ENCODE peak calls at places on chromosomes 5 and 9, in nine cellular contexts. One of them, this sample, is unnamed.

GRCh38 chr5:132496631-132497487 is 6.3 kb upstream of the IRF1 start:
- DNase-seq in nucleus accumbens: peak; percentile 78
- DNase-seq in HCEC 1CT: peak; percentile 87
- DNase-seq in AG08395: peak; percentile 79
- DNase-seq in neural progenitor cell: peak; percentile 92
- DNase-seq in choroid plexus epithelial cell: peak; percentile 88
- DNase-seq in SW 1271: peak; percentile 86
- DNase-seq in effector memory CD4-positive, alpha-beta T cell: peak; percentile 65
- DNase-seq in sciatic nerve: peak; percentile 96
- DNase-seq in this sample: peak; percentile 97

GRCh38 chr9:131960805-131961495 is 118.7 kb downstream of the MED27 start:
- DNase-seq in nucleus accumbens: peak; percentile 52
- DNase-seq in HCEC 1CT: no peak
- DNase-seq in AG08395: no peak
- DNase-seq in neural progenitor cell: peak; percentile 23
- DNase-seq in choroid plexus epithelial cell: no peak
- DNase-seq in SW 1271: no peak
- DNase-seq in effector memory CD4-positive, alpha-beta T cell: no peak
- DNase-seq in sciatic nerve: no peak
- DNase-seq in this sample: no peak

GRCh38 chr9:110559869-110560268 is 19.7 kb downstream of the SVEP1 start:
- DNase-seq in nucleus accumbens: no peak
- DNase-seq in HCEC 1CT: peak; percentile 84
- DNase-seq in AG08395: no peak
- DNase-seq in neural progenitor cell: no peak
- DNase-seq in choroid plexus epithelial cell: peak; percentile 53
- DNase-seq in SW 1271: no peak
- DNase-seq in effector memory CD4-positive, alpha-beta T cell: no peak
- DNase-seq in sciatic nerve: no peak
- DNase-seq in this sample: no peak

GRCh38 chr9:90053027-90053426 is 448.2 kb downstream of the GADD45G start:
- DNase-seq in nucleus accumbens: no peak
- DNase-seq in HCEC 1CT: no peak
- DNase-seq in AG08395: no peak
- DNase-seq in neural progenitor cell: no peak
- DNase-seq in choroid plexus epithelial cell: peak; percentile 4
- DNase-seq in SW 1271: no peak
- DNase-seq in effector memory CD4-positive, alpha-beta T cell: no peak
- DNase-seq in sciatic nerve: no peak
- DNase-seq in this sample: no peak

GRCh38 chr9:75612205-75612604 is 278.3 kb upstream of the PCSK5 start:
- DNase-seq in nucleus accumbens: no peak
- DNase-seq in HCEC 1CT: no peak
- DNase-seq in AG08395: no peak
- DNase-seq in neural progenitor cell: no peak
- DNase-seq in choroid plexus epithelial cell: no peak
- DNase-seq in SW 1271: no peak
- DNase-seq in effector memory CD4-positive, alpha-beta T cell: no peak
- DNase-seq in sciatic nerve: no peak
- DNase-seq in this sample: no peak

GRCh38 chr5:82259172-82259800 is 18.9 kb downstream of the RPS23 start:
- DNase-seq in nucleus accumbens: no peak
- DNase-seq in HCEC 1CT: peak; percentile 45
- DNase-seq in AG08395: peak; percentile 45
- DNase-seq in neural progenitor cell: no peak
- DNase-seq in choroid plexus epithelial cell: peak; percentile 69
- DNase-seq in SW 1271: peak; percentile 54
- DNase-seq in effector memory CD4-positive, alpha-beta T cell: no peak
- DNase-seq in sciatic nerve: no peak
- DNase-seq in this sample: no peak

GRCh38 chr9:93666279-93666784 is 89.9 kb downstream of the PHF2 start:
- DNase-seq in nucleus accumbens: no peak
- DNase-seq in HCEC 1CT: no peak
- DNase-seq in AG08395: no peak
- DNase-seq in neural progenitor cell: no peak
- DNase-seq in choroid plexus epithelial cell: no peak
- DNase-seq in SW 1271: no peak
- DNase-seq in effector memory CD4-positive, alpha-beta T cell: no peak
- DNase-seq in sciatic nerve: no peak
- DNase-seq in this sample: peak; percentile 75

GRCh38 chr9:86093788-86094555 is 5.4 kb downstream of the GOLM1 start:
- DNase-seq in nucleus accumbens: no peak
- DNase-seq in HCEC 1CT: no peak
- DNase-seq in AG08395: no peak
- DNase-seq in neural progenitor cell: no peak
- DNase-seq in choroid plexus epithelial cell: peak; percentile 77
- DNase-seq in SW 1271: no peak
- DNase-seq in effector memory CD4-positive, alpha-beta T cell: no peak
- DNase-seq in sciatic nerve: no peak
- DNase-seq in this sample: no peak

GRCh38 chr9:97548379-97548778 is 46.9 kb downstream of the TMOD1 start:
- DNase-seq in nucleus accumbens: no peak
- DNase-seq in HCEC 1CT: no peak
- DNase-seq in AG08395: no peak
- DNase-seq in neural progenitor cell: no peak
- DNase-seq in choroid plexus epithelial cell: no peak
- DNase-seq in SW 1271: no peak
- DNase-seq in effector memory CD4-positive, alpha-beta T cell: no peak
- DNase-seq in sciatic nerve: peak; percentile 41
- DNase-seq in this sample: peak; percentile 59

GRCh38 chr5:35919191-35919590 is 19.2 kb downstream of the CAPSL start:
- DNase-seq in nucleus accumbens: no peak
- DNase-seq in HCEC 1CT: peak; percentile 96
- DNase-seq in AG08395: peak; percentile 85
- DNase-seq in neural progenitor cell: no peak
- DNase-seq in choroid plexus epithelial cell: peak; percentile 95
- DNase-seq in SW 1271: peak; percentile 94
- DNase-seq in effector memory CD4-positive, alpha-beta T cell: no peak
- DNase-seq in sciatic nerve: no peak
- DNase-seq in this sample: no peak

GRCh38 chr9:93057024-93057702 is 1.3 kb upstream of the SUSD3 start:
- DNase-seq in nucleus accumbens: no peak
- DNase-seq in HCEC 1CT: no peak
- DNase-seq in AG08395: no peak
- DNase-seq in neural progenitor cell: no peak
- DNase-seq in choroid plexus epithelial cell: no peak
- DNase-seq in SW 1271: no peak
- DNase-seq in effector memory CD4-positive, alpha-beta T cell: no peak
- DNase-seq in sciatic nerve: no peak
- DNase-seq in this sample: no peak

GRCh38 chr5:115343855-115344254 is 47.4 kb upstream of the CCDC112 start:
- DNase-seq in nucleus accumbens: no peak
- DNase-seq in HCEC 1CT: peak; percentile 79
- DNase-seq in AG08395: peak; percentile 20
- DNase-seq in neural progenitor cell: no peak
- DNase-seq in choroid plexus epithelial cell: peak; percentile 79
- DNase-seq in SW 1271: no peak
- DNase-seq in effector memory CD4-positive, alpha-beta T cell: no peak
- DNase-seq in sciatic nerve: no peak
- DNase-seq in this sample: no peak

GRCh38 chr5:123115020-123115419 is 26.0 kb downstream of the PRDM6 start:
- DNase-seq in nucleus accumbens: no peak
- DNase-seq in HCEC 1CT: no peak
- DNase-seq in AG08395: no peak
- DNase-seq in neural progenitor cell: no peak
- DNase-seq in choroid plexus epithelial cell: no peak
- DNase-seq in SW 1271: no peak
- DNase-seq in effector memory CD4-positive, alpha-beta T cell: no peak
- DNase-seq in sciatic nerve: no peak
- DNase-seq in this sample: no peak

GRCh38 chr9:34651876-34652602 is at the start of gene IL11RA:
- DNase-seq in nucleus accumbens: peak; percentile 88
- DNase-seq in HCEC 1CT: peak; percentile 79
- DNase-seq in AG08395: peak; percentile 97
- DNase-seq in neural progenitor cell: peak; percentile 95
- DNase-seq in choroid plexus epithelial cell: peak; percentile 83
- DNase-seq in SW 1271: peak; percentile 78
- DNase-seq in effector memory CD4-positive, alpha-beta T cell: no peak
- DNase-seq in sciatic nerve: peak; percentile 91
- DNase-seq in this sample: peak; percentile 94

GRCh38 chr5:102668220-102668930 is 86.7 kb upstream of the PAM start:
- DNase-seq in nucleus accumbens: no peak
- DNase-seq in HCEC 1CT: no peak
- DNase-seq in AG08395: no peak
- DNase-seq in neural progenitor cell: no peak
- DNase-seq in choroid plexus epithelial cell: no peak
- DNase-seq in SW 1271: no peak
- DNase-seq in effector memory CD4-positive, alpha-beta T cell: no peak
- DNase-seq in sciatic nerve: no peak
- DNase-seq in this sample: no peak

GRCh38 chr9:89218040-89218928 is 39.7 kb upstream of the SHC3 start:
- DNase-seq in nucleus accumbens: peak; percentile 22
- DNase-seq in HCEC 1CT: no peak
- DNase-seq in AG08395: no peak
- DNase-seq in neural progenitor cell: peak; percentile 77
- DNase-seq in choroid plexus epithelial cell: peak; percentile 45
- DNase-seq in SW 1271: no peak
- DNase-seq in effector memory CD4-positive, alpha-beta T cell: no peak
- DNase-seq in sciatic nerve: no peak
- DNase-seq in this sample: no peak

GRCh38 chr5:134127376-134127861 is 12.9 kb downstream of the TCF7 start:
- DNase-seq in nucleus accumbens: no peak
- DNase-seq in HCEC 1CT: no peak
- DNase-seq in AG08395: peak; percentile 16
- DNase-seq in neural progenitor cell: no peak
- DNase-seq in choroid plexus epithelial cell: peak; percentile 32
- DNase-seq in SW 1271: no peak
- DNase-seq in effector memory CD4-positive, alpha-beta T cell: peak; percentile 62
- DNase-seq in sciatic nerve: no peak
- DNase-seq in this sample: no peak

GRCh38 chr9:90032296-90033029 is 427.7 kb downstream of the GADD45G start:
- DNase-seq in nucleus accumbens: no peak
- DNase-seq in HCEC 1CT: no peak
- DNase-seq in AG08395: no peak
- DNase-seq in neural progenitor cell: no peak
- DNase-seq in choroid plexus epithelial cell: no peak
- DNase-seq in SW 1271: no peak
- DNase-seq in effector memory CD4-positive, alpha-beta T cell: no peak
- DNase-seq in sciatic nerve: no peak
- DNase-seq in this sample: peak; percentile 53

GRCh38 chr9:92484563-92484962 is 2.3 kb upstream of the ASPN start:
- DNase-seq in nucleus accumbens: no peak
- DNase-seq in HCEC 1CT: no peak
- DNase-seq in AG08395: no peak
- DNase-seq in neural progenitor cell: no peak
- DNase-seq in choroid plexus epithelial cell: no peak
- DNase-seq in SW 1271: no peak
- DNase-seq in effector memory CD4-positive, alpha-beta T cell: no peak
- DNase-seq in sciatic nerve: no peak
- DNase-seq in this sample: no peak

GRCh38 chr5:133106761-133107572 is 55.2 kb downstream of the HSPA4 start:
- DNase-seq in nucleus accumbens: no peak
- DNase-seq in HCEC 1CT: no peak
- DNase-seq in AG08395: no peak
- DNase-seq in neural progenitor cell: no peak
- DNase-seq in choroid plexus epithelial cell: no peak
- DNase-seq in SW 1271: no peak
- DNase-seq in effector memory CD4-positive, alpha-beta T cell: no peak
- DNase-seq in sciatic nerve: no peak
- DNase-seq in this sample: no peak

GRCh38 chr9:14687042-14687719 is 6.1 kb downstream of the ZDHHC21 start:
- DNase-seq in nucleus accumbens: no peak
- DNase-seq in HCEC 1CT: peak; percentile 90
- DNase-seq in AG08395: peak; percentile 49
- DNase-seq in neural progenitor cell: no peak
- DNase-seq in choroid plexus epithelial cell: peak; percentile 86
- DNase-seq in SW 1271: no peak
- DNase-seq in effector memory CD4-positive, alpha-beta T cell: no peak
- DNase-seq in sciatic nerve: no peak
- DNase-seq in this sample: no peak

GRCh38 chr5:33631786-33632185 is 191.0 kb downstream of the TARS1 start:
- DNase-seq in nucleus accumbens: no peak
- DNase-seq in HCEC 1CT: no peak
- DNase-seq in AG08395: no peak
- DNase-seq in neural progenitor cell: no peak
- DNase-seq in choroid plexus epithelial cell: peak; percentile 43
- DNase-seq in SW 1271: no peak
- DNase-seq in effector memory CD4-positive, alpha-beta T cell: no peak
- DNase-seq in sciatic nerve: no peak
- DNase-seq in this sample: no peak

GRCh38 chr5:130034872-130035271 is 130.6 kb downstream of the CHSY3 start:
- DNase-seq in nucleus accumbens: no peak
- DNase-seq in HCEC 1CT: peak; percentile 81
- DNase-seq in AG08395: no peak
- DNase-seq in neural progenitor cell: no peak
- DNase-seq in choroid plexus epithelial cell: peak; percentile 74
- DNase-seq in SW 1271: peak; percentile 26
- DNase-seq in effector memory CD4-positive, alpha-beta T cell: no peak
- DNase-seq in sciatic nerve: no peak
- DNase-seq in this sample: no peak

GRCh38 chr9:130852801-130853200 is 17.7 kb downstream of the ABL1 start:
- DNase-seq in nucleus accumbens: no peak
- DNase-seq in HCEC 1CT: no peak
- DNase-seq in AG08395: no peak
- DNase-seq in neural progenitor cell: no peak
- DNase-seq in choroid plexus epithelial cell: no peak
- DNase-seq in SW 1271: no peak
- DNase-seq in effector memory CD4-positive, alpha-beta T cell: no peak
- DNase-seq in sciatic nerve: peak; percentile 14
- DNase-seq in this sample: no peak

GRCh38 chr9:134486127-134486995 is 155.2 kb upstream of the COL5A1 start:
- DNase-seq in nucleus accumbens: no peak
- DNase-seq in HCEC 1CT: no peak
- DNase-seq in AG08395: no peak
- DNase-seq in neural progenitor cell: no peak
- DNase-seq in choroid plexus epithelial cell: no peak
- DNase-seq in SW 1271: no peak
- DNase-seq in effector memory CD4-positive, alpha-beta T cell: no peak
- DNase-seq in sciatic nerve: peak; percentile 51
- DNase-seq in this sample: peak; percentile 86

GRCh38 chr5:6827815-6828214 is 114.6 kb downstream of the TENT4A start:
- DNase-seq in nucleus accumbens: no peak
- DNase-seq in HCEC 1CT: peak; percentile 1
- DNase-seq in AG08395: no peak
- DNase-seq in neural progenitor cell: no peak
- DNase-seq in choroid plexus epithelial cell: no peak
- DNase-seq in SW 1271: no peak
- DNase-seq in effector memory CD4-positive, alpha-beta T cell: peak; percentile 21
- DNase-seq in sciatic nerve: no peak
- DNase-seq in this sample: no peak

GRCh38 chr9:120842685-120843485 is at the start of gene PSMD5:
- DNase-seq in nucleus accumbens: peak; percentile 97
- DNase-seq in HCEC 1CT: peak; percentile 100
- DNase-seq in AG08395: peak; percentile 98
- DNase-seq in neural progenitor cell: peak; percentile 79
- DNase-seq in choroid plexus epithelial cell: peak; percentile 100
- DNase-seq in SW 1271: peak; percentile 99
- DNase-seq in effector memory CD4-positive, alpha-beta T cell: peak; percentile 98
- DNase-seq in sciatic nerve: peak; percentile 98
- DNase-seq in this sample: peak; percentile 99

GRCh38 chr5:10567781-10568321 is 4.0 kb downstream of the ANKRD33B start:
- DNase-seq in nucleus accumbens: no peak
- DNase-seq in HCEC 1CT: no peak
- DNase-seq in AG08395: peak; percentile 40
- DNase-seq in neural progenitor cell: peak; percentile 36
- DNase-seq in choroid plexus epithelial cell: peak; percentile 34
- DNase-seq in SW 1271: no peak
- DNase-seq in effector memory CD4-positive, alpha-beta T cell: no peak
- DNase-seq in sciatic nerve: peak; percentile 19
- DNase-seq in this sample: no peak

GRCh38 chr5:56649569-56649968 is 165.8 kb upstream of the MAP3K1 start:
- DNase-seq in nucleus accumbens: no peak
- DNase-seq in HCEC 1CT: no peak
- DNase-seq in AG08395: peak; percentile 72
- DNase-seq in neural progenitor cell: no peak
- DNase-seq in choroid plexus epithelial cell: peak; percentile 60
- DNase-seq in SW 1271: no peak
- DNase-seq in effector memory CD4-positive, alpha-beta T cell: no peak
- DNase-seq in sciatic nerve: no peak
- DNase-seq in this sample: no peak

GRCh38 chr5:91401175-91401574 is 18.1 kb upstream of the ARRDC3 start:
- DNase-seq in nucleus accumbens: no peak
- DNase-seq in HCEC 1CT: no peak
- DNase-seq in AG08395: peak; percentile 60
- DNase-seq in neural progenitor cell: no peak
- DNase-seq in choroid plexus epithelial cell: no peak
- DNase-seq in SW 1271: no peak
- DNase-seq in effector memory CD4-positive, alpha-beta T cell: no peak
- DNase-seq in sciatic nerve: no peak
- DNase-seq in this sample: no peak

GRCh38 chr5:169811680-169812079 is 168.6 kb downstream of the INSYN2B start:
- DNase-seq in nucleus accumbens: no peak
- DNase-seq in HCEC 1CT: no peak
- DNase-seq in AG08395: no peak
- DNase-seq in neural progenitor cell: no peak
- DNase-seq in choroid plexus epithelial cell: peak; percentile 23
- DNase-seq in SW 1271: no peak
- DNase-seq in effector memory CD4-positive, alpha-beta T cell: no peak
- DNase-seq in sciatic nerve: no peak
- DNase-seq in this sample: no peak

This sample was measured in mesenteric fat pad.